ENCODE peak calls at places on chromosomes 6 and 20, in five cellular contexts. One of them, this sample, is unnamed.
A peak's percentile ranks its signal among the peaks of the same experiment; 100 is the strongest.

GRCh38 chr6:11702039-11702795 is 76.4 kb downstream of the ADTRP start:
- DNase-seq in LNCaP clone FGC: no peak
- DNase-seq in OCI-LY7: no peak
- DNase-seq in neural progenitor cell: no peak
- DNase-seq in A549: peak; percentile 28
- DNase-seq in this sample: peak; percentile 50

GRCh38 chr20:63017076-63017825 is 10.5 kb upstream of the BHLHE23 start:
- DNase-seq in LNCaP clone FGC: no peak
- DNase-seq in OCI-LY7: no peak
- DNase-seq in neural progenitor cell: no peak
- DNase-seq in A549: no peak
- DNase-seq in this sample: no peak

GRCh38 chr20:3449319-3449718 is 21.5 kb upstream of the ATRN start:
- DNase-seq in LNCaP clone FGC: no peak
- DNase-seq in OCI-LY7: no peak
- DNase-seq in neural progenitor cell: peak; percentile 86
- DNase-seq in A549: no peak
- DNase-seq in this sample: no peak

GRCh38 chr6:152605901-152606390 is 31.2 kb downstream of the SYNE1 start:
- DNase-seq in LNCaP clone FGC: no peak
- DNase-seq in OCI-LY7: no peak
- DNase-seq in neural progenitor cell: no peak
- DNase-seq in A549: no peak
- DNase-seq in this sample: no peak

GRCh38 chr6:158905277-158905676 is 86.1 kb upstream of the EZR start:
- DNase-seq in LNCaP clone FGC: no peak
- DNase-seq in OCI-LY7: peak; percentile 54
- DNase-seq in neural progenitor cell: no peak
- DNase-seq in A549: no peak
- DNase-seq in this sample: peak; percentile 17

GRCh38 chr20:59709636-59710035 is 105.3 kb downstream of the PHACTR3 start:
- DNase-seq in LNCaP clone FGC: no peak
- DNase-seq in OCI-LY7: no peak
- DNase-seq in neural progenitor cell: no peak
- DNase-seq in A549: no peak
- DNase-seq in this sample: no peak

GRCh38 chr6:109483744-109484075 is 691 bp upstream of the ZBTB24 start:
- DNase-seq in LNCaP clone FGC: no peak
- DNase-seq in OCI-LY7: no peak
- DNase-seq in neural progenitor cell: no peak
- DNase-seq in A549: no peak
- DNase-seq in this sample: peak; percentile 28

GRCh38 chr6:83369692-83370091 is 61.2 kb downstream of the ME1 start:
- DNase-seq in LNCaP clone FGC: no peak
- DNase-seq in OCI-LY7: no peak
- DNase-seq in neural progenitor cell: no peak
- DNase-seq in A549: no peak
- DNase-seq in this sample: no peak

GRCh38 chr6:113825776-113826175 is 31.4 kb upstream of the MARCKS start:
- DNase-seq in LNCaP clone FGC: peak; percentile 70
- DNase-seq in OCI-LY7: no peak
- DNase-seq in neural progenitor cell: peak; percentile 20
- DNase-seq in A549: no peak
- DNase-seq in this sample: peak; percentile 68

GRCh38 chr6:131651782-131652181 is 14.7 kb downstream of the ENPP3 start:
- DNase-seq in LNCaP clone FGC: peak; percentile 94
- DNase-seq in OCI-LY7: no peak
- DNase-seq in neural progenitor cell: no peak
- DNase-seq in A549: no peak
- DNase-seq in this sample: no peak

GRCh38 chr6:31055401-31055800 is 45.1 kb downstream of the MUC22 start:
- DNase-seq in LNCaP clone FGC: no peak
- DNase-seq in OCI-LY7: no peak
- DNase-seq in neural progenitor cell: no peak
- DNase-seq in A549: no peak
- DNase-seq in this sample: no peak

GRCh38 chr6:30591008-30591407 is 19.8 kb downstream of the ABCF1 start:
- DNase-seq in LNCaP clone FGC: peak; percentile 65
- DNase-seq in OCI-LY7: no peak
- DNase-seq in neural progenitor cell: no peak
- DNase-seq in A549: no peak
- DNase-seq in this sample: peak; percentile 69

GRCh38 chr6:36627801-36628246 is 33.7 kb downstream of the SRSF3 start:
- DNase-seq in LNCaP clone FGC: no peak
- DNase-seq in OCI-LY7: no peak
- DNase-seq in neural progenitor cell: no peak
- DNase-seq in A549: no peak
- DNase-seq in this sample: peak; percentile 85

GRCh38 chr6:148972481-148972880 is 225.7 kb downstream of the UST start:
- DNase-seq in LNCaP clone FGC: no peak
- DNase-seq in OCI-LY7: peak; percentile 90
- DNase-seq in neural progenitor cell: peak; percentile 91
- DNase-seq in A549: peak; percentile 20
- DNase-seq in this sample: peak; percentile 46

GRCh38 chr20:57653910-57654309 is 33.7 kb upstream of the ZBP1 start:
- DNase-seq in LNCaP clone FGC: no peak
- DNase-seq in OCI-LY7: no peak
- DNase-seq in neural progenitor cell: no peak
- DNase-seq in A549: peak; percentile 6
- DNase-seq in this sample: no peak

GRCh38 chr6:31738048-31738979 is 1.5 kb upstream of the MSH5 start:
- DNase-seq in LNCaP clone FGC: peak; percentile 94
- DNase-seq in OCI-LY7: peak; percentile 82
- DNase-seq in neural progenitor cell: no peak
- DNase-seq in A549: peak; percentile 59
- DNase-seq in this sample: peak; percentile 93

GRCh38 chr6:10595731-10596664 is 74.8 kb downstream of the GCNT2 start:
- DNase-seq in LNCaP clone FGC: no peak
- DNase-seq in OCI-LY7: no peak
- DNase-seq in neural progenitor cell: no peak
- DNase-seq in A549: no peak
- DNase-seq in this sample: no peak

GRCh38 chr6:44342052-44342451 is 398 bp upstream of the SPATS1 start:
- DNase-seq in LNCaP clone FGC: no peak
- DNase-seq in OCI-LY7: no peak
- DNase-seq in neural progenitor cell: no peak
- DNase-seq in A549: no peak
- DNase-seq in this sample: no peak

GRCh38 chr20:48823960-48824497 is 3.8 kb downstream of the PREX1 start:
- DNase-seq in LNCaP clone FGC: no peak
- DNase-seq in OCI-LY7: peak; percentile 50
- DNase-seq in neural progenitor cell: no peak
- DNase-seq in A549: no peak
- DNase-seq in this sample: peak; percentile 63

GRCh38 chr20:50247196-50248094 is 56.8 kb downstream of the CEBPB start:
- DNase-seq in LNCaP clone FGC: no peak
- DNase-seq in OCI-LY7: no peak
- DNase-seq in neural progenitor cell: no peak
- DNase-seq in A549: no peak
- DNase-seq in this sample: no peak

GRCh38 chr6:24900917-24901697 is 34.7 kb downstream of the RIPOR2 start:
- DNase-seq in LNCaP clone FGC: no peak
- DNase-seq in OCI-LY7: no peak
- DNase-seq in neural progenitor cell: no peak
- DNase-seq in A549: no peak
- DNase-seq in this sample: no peak

GRCh38 chr20:54082100-54082499 is 11.7 kb upstream of the BCAS1 start:
- DNase-seq in LNCaP clone FGC: no peak
- DNase-seq in OCI-LY7: no peak
- DNase-seq in neural progenitor cell: no peak
- DNase-seq in A549: no peak
- DNase-seq in this sample: no peak

GRCh38 chr6:37821449-37821848 is 1.9 kb downstream of the ZFAND3 start:
- DNase-seq in LNCaP clone FGC: no peak
- DNase-seq in OCI-LY7: no peak
- DNase-seq in neural progenitor cell: no peak
- DNase-seq in A549: no peak
- DNase-seq in this sample: no peak

GRCh38 chr20:61296629-61297019 is 44.6 kb downstream of the CDH4 start:
- DNase-seq in LNCaP clone FGC: no peak
- DNase-seq in OCI-LY7: no peak
- DNase-seq in neural progenitor cell: no peak
- DNase-seq in A549: no peak
- DNase-seq in this sample: no peak

GRCh38 chr20:33477386-33478234 is 12.3 kb upstream of the CBFA2T2 start:
- DNase-seq in LNCaP clone FGC: no peak
- DNase-seq in OCI-LY7: peak; percentile 45
- DNase-seq in neural progenitor cell: no peak
- DNase-seq in A549: no peak
- DNase-seq in this sample: no peak

GRCh38 chr6:138570716-138571020 is 71.4 kb upstream of the NHSL1 start:
- DNase-seq in LNCaP clone FGC: no peak
- DNase-seq in OCI-LY7: no peak
- DNase-seq in neural progenitor cell: peak; percentile 78
- DNase-seq in A549: no peak
- DNase-seq in this sample: no peak

GRCh38 chr6:51953246-51953645 is 134.2 kb downstream of the PKHD1 start:
- DNase-seq in LNCaP clone FGC: no peak
- DNase-seq in OCI-LY7: no peak
- DNase-seq in neural progenitor cell: no peak
- DNase-seq in A549: no peak
- DNase-seq in this sample: no peak

DNA sequence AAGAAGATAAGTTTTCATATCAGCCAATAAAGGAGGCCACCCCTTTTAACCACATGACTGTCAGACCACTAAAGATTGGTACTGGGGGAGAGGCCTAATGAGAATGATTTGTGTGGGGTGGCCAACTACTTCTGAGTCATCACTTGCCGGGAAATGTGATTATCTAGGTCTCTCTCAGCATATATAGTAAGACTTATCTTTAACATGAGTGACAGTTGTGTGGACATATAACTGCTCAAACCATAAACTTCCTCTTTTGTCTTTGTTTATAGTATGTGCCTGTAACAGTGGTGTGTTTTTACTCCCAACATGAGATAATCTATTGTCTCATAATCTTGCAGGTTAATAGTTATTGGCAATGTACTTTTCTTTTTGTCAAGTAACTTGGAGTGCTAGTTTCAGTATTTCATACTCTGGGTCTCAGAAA is 312.4 kb downstream of the CDKAL1 start:
- DNase-seq in LNCaP clone FGC: no peak
- DNase-seq in OCI-LY7: peak; percentile 2
- DNase-seq in neural progenitor cell: no peak
- DNase-seq in A549: no peak
- DNase-seq in this sample: peak; percentile 31
- TF ChIP-seq CTCF in LNCaP clone FGC: no peak
- TF ChIP-seq CTCF in OCI-LY7: no peak
- TF ChIP-seq CTCF in neural progenitor cell: no peak
- TF ChIP-seq CTCF in A549: no peak
- TF ChIP-seq CTCF in this sample: no peak

GRCh38 chr6:55819811-55820210 is 55.6 kb downstream of the BMP5 start:
- DNase-seq in LNCaP clone FGC: no peak
- DNase-seq in OCI-LY7: no peak
- DNase-seq in neural progenitor cell: no peak
- DNase-seq in A549: no peak
- DNase-seq in this sample: peak; percentile 47

GRCh38 chr6:55825402-55826051 is 49.9 kb downstream of the BMP5 start:
- DNase-seq in LNCaP clone FGC: no peak
- DNase-seq in OCI-LY7: no peak
- DNase-seq in neural progenitor cell: peak; percentile 61
- DNase-seq in A549: no peak
- DNase-seq in this sample: peak; percentile 79

GRCh38 chr6:55820696-55821095 is 54.7 kb downstream of the BMP5 start:
- DNase-seq in LNCaP clone FGC: no peak
- DNase-seq in OCI-LY7: no peak
- DNase-seq in neural progenitor cell: no peak
- DNase-seq in A549: no peak
- DNase-seq in this sample: no peak

GRCh38 chr6:55822815-55823214 is 52.6 kb downstream of the BMP5 start:
- DNase-seq in LNCaP clone FGC: no peak
- DNase-seq in OCI-LY7: no peak
- DNase-seq in neural progenitor cell: no peak
- DNase-seq in A549: no peak
- DNase-seq in this sample: peak; percentile 48

GRCh38 chr6:55822005-55822404 is 53.4 kb downstream of the BMP5 start:
- DNase-seq in LNCaP clone FGC: no peak
- DNase-seq in OCI-LY7: no peak
- DNase-seq in neural progenitor cell: no peak
- DNase-seq in A549: no peak
- DNase-seq in this sample: no peak
- H3K4me3 ChIP-seq in LNCaP clone FGC: no peak overlapping the region
- H3K4me3 ChIP-seq in OCI-LY7: no peak overlapping the region
- H3K4me3 ChIP-seq in neural progenitor cell: no peak overlapping the region
- H3K4me3 ChIP-seq in A549: no peak overlapping the region
- H3K4me3 ChIP-seq in this sample: no peak overlapping the region

GRCh38 chr6:128889870-128890269 is 6.9 kb downstream of the LAMA2 start:
- DNase-seq in LNCaP clone FGC: no peak
- DNase-seq in OCI-LY7: no peak
- DNase-seq in neural progenitor cell: no peak
- DNase-seq in A549: no peak
- DNase-seq in this sample: peak; percentile 53

GRCh38 chr6:128882991-128883571 is at the start of gene LAMA2:
- DNase-seq in LNCaP clone FGC: no peak
- DNase-seq in OCI-LY7: no peak
- DNase-seq in neural progenitor cell: peak; percentile 84
- DNase-seq in A549: no peak
- DNase-seq in this sample: peak; percentile 85

GRCh38 chr6:128888444-128889175 is 5.7 kb downstream of the LAMA2 start:
- DNase-seq in LNCaP clone FGC: no peak
- DNase-seq in OCI-LY7: no peak
- DNase-seq in neural progenitor cell: no peak
- DNase-seq in A549: no peak
- DNase-seq in this sample: no peak

GRCh38 chr6:128882560-128882959 is 378 bp upstream of the LAMA2 start:
- DNase-seq in LNCaP clone FGC: no peak
- DNase-seq in OCI-LY7: no peak
- DNase-seq in neural progenitor cell: peak; percentile 7
- DNase-seq in A549: no peak
- DNase-seq in this sample: peak; percentile 33

GRCh38 chr6:128885381-128885780 is 2.4 kb downstream of the LAMA2 start:
- DNase-seq in LNCaP clone FGC: no peak
- DNase-seq in OCI-LY7: no peak
- DNase-seq in neural progenitor cell: no peak
- DNase-seq in A549: no peak
- DNase-seq in this sample: peak; percentile 52
- TF ChIP-seq CTCF in LNCaP clone FGC: no peak
- TF ChIP-seq CTCF in OCI-LY7: no peak
- TF ChIP-seq CTCF in neural progenitor cell: no peak
- TF ChIP-seq CTCF in A549: no peak
- TF ChIP-seq CTCF in this sample: no peak

GRCh38 chr6:156794546-156794945 is 17.4 kb downstream of the ARID1B start:
- DNase-seq in LNCaP clone FGC: no peak
- DNase-seq in OCI-LY7: no peak
- DNase-seq in neural progenitor cell: no peak
- DNase-seq in A549: no peak
- DNase-seq in this sample: no peak

GRCh38 chr6:156798091-156798735 is 21.0 kb downstream of the ARID1B start:
- DNase-seq in LNCaP clone FGC: no peak
- DNase-seq in OCI-LY7: no peak
- DNase-seq in neural progenitor cell: no peak
- DNase-seq in A549: no peak
- DNase-seq in this sample: no peak

GRCh38 chr6:156796627-156797026 is 19.4 kb downstream of the ARID1B start:
- DNase-seq in LNCaP clone FGC: no peak
- DNase-seq in OCI-LY7: no peak
- DNase-seq in neural progenitor cell: no peak
- DNase-seq in A549: no peak
- DNase-seq in this sample: no peak

GRCh38 chr6:156794963-156795362 is 17.8 kb downstream of the ARID1B start:
- DNase-seq in LNCaP clone FGC: no peak
- DNase-seq in OCI-LY7: no peak
- DNase-seq in neural progenitor cell: no peak
- DNase-seq in A549: no peak
- DNase-seq in this sample: no peak

GRCh38 chr6:156795825-156796224 is 18.6 kb downstream of the ARID1B start:
- DNase-seq in LNCaP clone FGC: no peak
- DNase-seq in OCI-LY7: no peak
- DNase-seq in neural progenitor cell: no peak
- DNase-seq in A549: no peak
- DNase-seq in this sample: no peak
- H3K4me3 ChIP-seq in LNCaP clone FGC: no peak overlapping the region
- H3K4me3 ChIP-seq in OCI-LY7: no peak overlapping the region
- H3K4me3 ChIP-seq in neural progenitor cell: no peak overlapping the region
- H3K4me3 ChIP-seq in A549: no peak overlapping the region
- H3K4me3 ChIP-seq in this sample: peak overlapping the region; percentile 39